ENCODE peak calls at places on chromosomes 16 and 17, in ten cellular contexts. L is cardiac muscle cell, M is keratinocyte, E is PC-3, Q is WERI-Rb-1, C is colonic mucosa, G is left lung, B is bronchial epithelial cell, U is heart right ventricle, J is sigmoid colon. V is an unnamed sample. For H3K27me3, the result is how much of the 10 kb centered on the place peaks cover.

GRCh38 chr17:80716986-80717385 is 172.3 kb downstream of the RPTOR start:
- DNase-seq in B (no peak), L (no peak), U (no peak), J (no peak), Q (no peak), E (no peak), C (no peak), G (no peak), M (no peak), V (no peak)

GRCh38 chr16:71933913-71934696 is 38.8 kb downstream of the IST1 start:
- DNase-seq in G (no peak), M (no peak), B (peak), C (no peak), U (no peak), E (peak), J (no peak), Q (peak), L (no peak), V (no peak)

GRCh38 chr17:28828294-28829040 is 14.1 kb downstream of the FAM222B start:
- DNase-seq in E (no peak), G (no peak), M (no peak), B (no peak), C (no peak), U (no peak), J (peak), Q (no peak), L (no peak), V (no peak)

GRCh38 chr16:80666378-80667257 is 125.8 kb downstream of the DYNLRB2 start:
- DNase-seq in J (no peak), Q (no peak), L (no peak), C (no peak), U (no peak), M (no peak), G (no peak), B (no peak), E (no peak), V (no peak)

GRCh38 chr17:50534222-50534978 is 1.9 kb downstream of the EPN3 start:
- DNase-seq in Q (no peak), E (peak), C (peak), L (no peak), U (no peak), J (no peak), G (peak), B (peak), M (no peak), V (no peak)

GRCh38 chr16:72927199-72928088 is 120.5 kb downstream of the ZFHX3 start:
- DNase-seq in Q (no peak), G (peak), J (peak), E (peak), U (no peak), B (peak), L (peak), C (no peak), M (peak), V (no peak)

GRCh38 chr16:84804326-84804725 is 15.5 kb upstream of the CRISPLD2 start:
- DNase-seq in Q (no peak), C (no peak), B (no peak), M (no peak), U (no peak), G (no peak), J (no peak), E (no peak), L (no peak), V (no peak)

GRCh38 chr16:20676867-20677266 is 20.6 kb downstream of the ACSM1 start:
- DNase-seq in Q (no peak), L (no peak), C (no peak), E (no peak), J (no peak), B (no peak), M (no peak), G (no peak), U (no peak), V (no peak)

GRCh38 chr17:34351041-34351575 is 5.2 kb upstream of the CCL13 start:
- DNase-seq in C (no peak), E (no peak), B (no peak), M (no peak), L (peak), J (no peak), Q (no peak), U (no peak), G (no peak), V (no peak)

GRCh38 chr16:73794936-73795335 is 501.7 kb upstream of the PSMD7 start:
- DNase-seq in L (no peak), U (peak), C (no peak), G (no peak), M (no peak), Q (no peak), E (no peak), J (peak), B (no peak), V (peak)

GRCh38 chr17:40560592-40561293 is 4.5 kb downstream of the CCR7 start:
- DNase-seq in Q (no peak), C (peak), B (no peak), E (no peak), J (no peak), M (no peak), L (peak), U (no peak), G (no peak), V (no peak)

GRCh38 chr17:15351925-15352324 is 10.5 kb upstream of the TEKT3 start:
- DNase-seq in Q (no peak), M (peak), E (peak), C (peak), U (no peak), G (no peak), L (peak), J (peak), B (peak), V (peak)

GRCh38 chr17:17628388-17629008 is 37.0 kb upstream of the PEMT start:
- DNase-seq in U (no peak), Q (no peak), M (no peak), E (no peak), L (no peak), B (no peak), C (peak), G (no peak), J (no peak), V (no peak)

GRCh38 chr16:67161595-67162058 is 1.9 kb downstream of the FBXL8 start:
- DNase-seq in B (no peak), M (no peak), Q (no peak), U (no peak), E (peak), L (no peak), G (no peak), J (no peak), C (peak), V (no peak)

GRCh38 chr16:67163164-67163902 is 1.2 kb upstream of the HSF4 start:
- DNase-seq in C (peak), U (no peak), B (no peak), Q (peak), E (no peak), J (peak), G (no peak), L (peak), M (no peak), V (no peak)

GRCh38 chr16:67164599-67165061 is at the start of gene HSF4:
- DNase-seq in M (no peak), Q (no peak), U (no peak), G (peak), E (no peak), C (peak), L (peak), J (peak), B (no peak), V (no peak)

GRCh38 chr16:67163903-67164558 is 514 bp upstream of the HSF4 start:
- DNase-seq in M (no peak), C (peak), G (peak), U (no peak), Q (no peak), B (no peak), E (no peak), L (no peak), J (peak), V (no peak)

GRCh38 chr16:67162439-67163163 is 1.9 kb upstream of the HSF4 start:
- DNase-seq in C (no peak), L (peak), M (no peak), E (no peak), B (no peak), Q (no peak), J (no peak), G (no peak), U (no peak), V (no peak)
- TF ChIP-seq CTCF in C (no peak), L (no peak), M (no peak), E (no peak), B (no peak), Q (no peak), J (no peak), G (no peak), U (no peak), V (no peak)

DNA sequence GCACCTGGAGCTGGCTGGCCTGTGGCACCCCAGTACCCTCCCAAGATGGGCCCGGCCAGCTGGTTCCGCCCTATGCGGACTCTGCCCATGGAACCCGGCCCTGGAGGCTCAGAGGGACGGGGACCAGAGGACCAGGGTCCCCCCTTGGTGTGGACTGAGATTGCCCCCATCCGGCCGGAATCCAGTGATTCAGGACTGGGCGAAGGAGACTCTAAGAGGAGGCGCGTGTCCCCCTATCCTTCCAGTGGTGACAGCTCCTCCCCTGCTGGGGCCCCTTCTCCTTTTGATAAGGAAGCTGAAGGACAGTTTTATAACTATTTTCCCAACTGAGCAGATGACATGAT is 12.0 kb downstream of the TBX21 start:
- DNase-seq in E (no peak), J (no peak), B (no peak), U (no peak), L (no peak), M (no peak), Q (no peak), G (no peak), C (no peak), V (no peak)
- H3K27me3 ChIP-seq in E (under half), J (under half), B (under half), U (under half), L (under half), M (half or more), Q (under half), G (half or more), C (under half), V (under half)

GRCh38 chr17:55549140-55549539 is 37.9 kb upstream of the SMIM36 start:
- DNase-seq in G (no peak), L (peak), J (no peak), E (peak), M (no peak), U (no peak), Q (peak), C (no peak), B (peak), V (no peak)
- TF ChIP-seq CTCF in G (no peak), L (peak), J (no peak), E (peak), M (no peak), U (no peak), Q (peak), C (no peak), B (no peak), V (peak)

GRCh38 chr17:65181237-65182061 is 44.3 kb downstream of the RGS9 start:
- DNase-seq in M (no peak), U (no peak), L (no peak), Q (no peak), J (no peak), B (no peak), G (no peak), E (no peak), C (no peak), V (no peak)
- H3K27me3 ChIP-seq in M (under half), U (under half), L (under half), Q (under half), J (under half), B (under half), G (under half), E (under half), C (under half), V (under half)

DNA sequence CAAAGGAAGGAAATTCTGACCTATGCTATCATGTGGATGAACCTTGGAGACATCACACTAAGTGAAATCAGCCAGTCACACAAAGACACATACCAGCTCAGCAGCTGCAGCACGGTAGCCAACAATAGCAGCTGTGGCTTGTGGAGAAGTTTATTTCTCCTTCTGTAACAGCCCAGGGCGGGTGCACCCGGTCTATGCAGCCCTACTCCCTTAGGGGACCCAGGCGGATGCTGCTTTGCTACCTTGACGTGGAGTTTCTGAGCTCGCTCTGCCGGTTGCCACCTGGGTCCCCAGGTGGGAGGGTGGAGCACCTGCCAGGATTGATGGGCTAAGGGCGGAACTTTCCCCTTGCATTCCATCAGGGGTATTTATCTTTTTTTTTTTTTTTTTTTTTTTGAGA is 45.1 kb downstream of the TMEM235 start:
- DNase-seq in B (no peak), U (no peak), G (no peak), M (no peak), C (no peak), J (no peak), E (no peak), Q (no peak), L (no peak), V (no peak)
- TF ChIP-seq CTCF in B (no peak), U (no peak), G (no peak), M (no peak), C (no peak), J (no peak), E (no peak), Q (no peak), L (no peak), V (no peak)

DNA sequence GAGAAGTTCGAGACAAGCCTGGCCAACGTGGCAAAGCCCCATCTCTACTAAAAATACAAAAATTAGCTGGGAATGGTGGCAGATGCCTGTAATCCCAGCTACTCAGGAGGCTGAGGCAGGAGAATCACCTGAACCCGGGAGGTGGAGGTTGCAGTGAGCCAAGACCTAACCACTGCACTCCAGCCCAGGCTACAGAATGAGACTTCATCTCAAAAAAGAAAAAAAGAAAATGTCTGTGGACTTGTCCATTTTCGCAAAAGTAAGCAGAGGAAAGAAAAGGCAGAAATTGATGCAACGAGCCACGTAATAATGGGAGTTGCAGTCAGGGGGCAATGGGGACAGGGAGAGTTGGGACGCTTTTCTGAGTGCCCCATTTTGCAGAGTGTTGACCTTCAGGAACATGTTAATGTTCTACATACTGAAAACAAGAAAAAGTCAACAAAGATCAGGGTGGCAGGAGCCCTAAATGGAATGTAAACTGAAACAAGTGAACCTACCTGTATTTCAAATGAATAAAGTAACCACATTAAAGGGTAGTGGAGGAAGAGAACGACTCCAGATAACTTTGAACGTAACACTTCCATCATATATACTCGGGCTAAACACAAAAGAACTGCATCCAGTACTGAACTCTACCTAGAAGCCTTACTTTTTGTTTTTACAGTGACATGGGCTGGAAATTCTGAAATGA is 76.4 kb downstream of the CNGB1 start:
- DNase-seq in Q (no peak), C (no peak), B (no peak), G (no peak), M (no peak), J (no peak), L (no peak), U (no peak), E (no peak), V (no peak)
- H3K27me3 ChIP-seq in Q (under half), C (under half), B (under half), G (under half), M (under half), J (under half), L (under half), U (under half), E (under half), V (under half)

GRCh38 chr17:37699285-37699973 is 45.4 kb downstream of the HNF1B start:
- DNase-seq in Q (no peak), B (peak), U (no peak), M (no peak), J (no peak), E (no peak), G (no peak), L (peak), C (peak), V (no peak)

GRCh38 chr17:37700881-37701280 is 44.0 kb downstream of the HNF1B start:
- DNase-seq in U (no peak), Q (no peak), L (no peak), B (no peak), M (no peak), E (no peak), J (no peak), G (no peak), C (no peak), V (no peak)

GRCh38 chr17:37698856-37699255 is 46.0 kb downstream of the HNF1B start:
- DNase-seq in G (no peak), M (no peak), J (no peak), E (no peak), U (no peak), Q (no peak), B (peak), C (no peak), L (no peak), V (no peak)

GRCh38 chr17:37701424-37702020 is 43.3 kb downstream of the HNF1B start:
- DNase-seq in B (peak), G (no peak), Q (peak), L (peak), E (peak), C (peak), M (no peak), J (no peak), U (no peak), V (no peak)

DNA sequence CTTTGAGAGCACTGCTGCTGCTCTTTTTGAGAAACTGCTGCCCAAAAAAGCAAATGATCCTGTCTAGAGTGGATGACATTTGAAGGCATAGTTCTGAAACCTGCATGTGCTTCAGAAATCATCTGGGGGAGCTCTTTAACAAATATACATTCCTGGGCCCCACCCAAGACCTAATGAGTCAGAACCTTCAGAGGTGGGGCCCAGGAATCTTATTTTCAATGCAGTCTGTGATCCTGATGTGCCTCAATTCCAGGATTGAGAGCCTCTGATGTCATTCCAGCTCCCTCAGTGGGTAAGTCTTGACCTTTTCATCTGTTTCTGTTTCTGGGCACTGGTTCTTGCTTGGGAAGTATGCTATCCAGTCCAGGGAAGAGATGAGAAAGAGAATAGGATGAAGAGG is 42.3 kb downstream of the HNF1B start:
- DNase-seq in U (no peak), Q (no peak), E (peak), C (peak), G (no peak), J (no peak), M (peak), L (peak), B (peak), V (no peak)
- TF ChIP-seq CTCF in U (no peak), Q (no peak), E (peak), C (no peak), G (no peak), J (no peak), M (no peak), L (no peak), B (no peak), V (no peak)

GRCh38 chr16:86198201-86199118 is 299.5 kb downstream of the IRF8 start:
- DNase-seq in G (no peak), E (no peak), Q (no peak), C (no peak), U (no peak), J (peak), L (no peak), M (no peak), B (no peak), V (no peak)
- H3K27me3 ChIP-seq in G (half or more), E (half or more), Q (under half), C (under half), U (under half), J (under half), L (under half), M (under half), B (under half), V (under half)

GRCh38 chr17:688100-688989 is 26.3 kb downstream of the VPS53 start:
- DNase-seq in L (peak), J (no peak), C (peak), U (peak), Q (peak), E (no peak), B (no peak), G (no peak), M (no peak), V (no peak)
- TF ChIP-seq CTCF in L (peak), J (peak), C (no peak), U (peak), Q (peak), E (no peak), B (no peak), G (no peak), M (no peak), V (peak)

V was measured in right atrium auricular region.